ENCODE peak calls at places on chromosomes 2 and 18, in nine cellular contexts. J is GM23338, S is spleen, Y is K562, A is SK-N-SH, W is breast epithelium, Q is prostate gland, F is suprapubic skin, Z is HL-60. N is an unnamed sample.
A peak's percentile ranks its signal among the peaks of the same experiment; 100 is the strongest.

GRCh38 chr18:80166725-80167124 is 57.7 kb downstream of the ADNP2 start:
- DNase-seq in J (no peak), S (no peak), Y (no peak), A (no peak), W (no peak), Q (no peak), F (no peak), Z (no peak), N (no peak)

GRCh38 chr2:148528356-148529064 is 116.0 kb upstream of the EPC2 start:
- DNase-seq in J (no peak), S (no peak), Y (no peak), A (no peak), W (no peak), Q (no peak), F (no peak), Z (no peak), N (no peak)

GRCh38 chr2:23007836-23008235 is 377.1 kb upstream of the KLHL29 start:
- DNase-seq in J (no peak), S (no peak), Y (no peak), A (no peak), W (no peak), Q (no peak), F (no peak), Z (no peak), N (no peak)

GRCh38 chr2:39227628-39228412 is 15.9 kb downstream of the CDKL4 start:
- DNase-seq in J (peak; percentile 82), S (peak; percentile 96), Y (peak; percentile 86), A (peak; percentile 81), W (peak; percentile 45), Q (peak; percentile 85), F (peak; percentile 88), Z (peak; percentile 76), N (no peak)

GRCh38 chr2:85114586-85115330 is 18.4 kb upstream of the TCF7L1 start:
- DNase-seq in J (no peak), S (no peak), Y (no peak), A (no peak), W (no peak), Q (no peak), F (no peak), Z (no peak), N (no peak)

GRCh38 chr2:240337028-240337427 is 98.4 kb upstream of the GPC1 start:
- DNase-seq in J (no peak), S (no peak), Y (no peak), A (no peak), W (no peak), Q (no peak), F (peak; percentile 31), Z (no peak), N (no peak)

GRCh38 chr2:120236296-120236695 is 13.1 kb upstream of the TMEM185B start:
- DNase-seq in J (no peak), S (peak; percentile 68), Y (no peak), A (no peak), W (no peak), Q (no peak), F (peak; percentile 69), Z (no peak), N (no peak)

GRCh38 chr2:207239222-207239674 is 73.5 kb upstream of the KLF7 start:
- DNase-seq in J (no peak), S (no peak), Y (peak; percentile 45), A (no peak), W (peak; percentile 89), Q (peak; percentile 34), F (no peak), Z (peak; percentile 95), N (no peak)

GRCh38 chr2:238947920-238948710 is 100.2 kb downstream of the TWIST2 start:
- DNase-seq in J (peak; percentile 10), S (peak; percentile 60), Y (no peak), A (no peak), W (peak; percentile 13), Q (no peak), F (peak; percentile 83), Z (peak; percentile 13), N (peak; percentile 56)

GRCh38 chr2:9895669-9896068 is 52.4 kb downstream of the TAF1B start:
- DNase-seq in J (no peak), S (no peak), Y (no peak), A (no peak), W (no peak), Q (peak; percentile 74), F (no peak), Z (no peak), N (no peak)

GRCh38 chr2:192243488-192243887 is 48.8 kb upstream of the TMEFF2 start:
- DNase-seq in J (no peak), S (no peak), Y (no peak), A (no peak), W (no peak), Q (no peak), F (no peak), Z (no peak), N (no peak)

GRCh38 chr18:46096651-46097300 is 1.3 kb downstream of the ATP5F1A start:
- DNase-seq in J (no peak), S (no peak), Y (no peak), A (no peak), W (no peak), Q (no peak), F (no peak), Z (peak; percentile 25), N (no peak)

DNA sequence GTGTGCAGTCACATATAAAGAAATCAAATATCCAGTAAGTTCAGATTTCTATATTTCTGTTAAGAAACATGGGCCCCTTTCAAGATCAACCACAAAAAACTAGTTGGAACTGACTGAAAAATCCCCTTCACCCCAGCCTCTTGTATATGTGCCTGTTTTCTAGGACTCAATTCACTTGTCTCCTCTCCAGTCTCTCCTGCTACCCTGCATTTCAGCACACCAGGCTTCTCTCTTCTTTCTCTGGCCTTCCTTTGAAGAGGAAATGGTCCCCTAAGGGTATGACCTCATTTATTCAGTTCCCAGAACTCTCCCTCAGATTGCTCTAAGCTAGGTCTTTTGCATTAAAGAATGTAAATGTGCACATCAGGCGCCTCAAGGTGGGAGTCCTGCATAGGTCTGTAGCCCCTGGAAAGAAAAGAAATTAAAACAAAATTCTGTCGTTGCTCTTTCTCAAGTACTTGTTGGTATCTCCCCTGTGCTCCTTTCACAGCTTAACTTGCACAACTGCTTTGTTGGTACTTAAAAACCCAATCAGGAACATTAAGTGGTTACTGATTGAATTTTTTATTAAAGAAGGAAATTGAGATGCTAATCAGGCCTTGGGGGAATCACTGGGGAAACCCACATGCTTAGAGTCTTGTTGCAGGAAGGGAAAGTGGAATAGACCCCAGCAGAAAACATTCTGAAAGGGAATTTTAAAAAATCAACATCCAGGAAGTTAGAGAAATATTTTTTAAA is 278.4 kb downstream of the AGPS start:
- DNase-seq in J (peak; percentile 66), S (no peak), Y (no peak), A (no peak), W (no peak), Q (no peak), F (no peak), Z (no peak), N (no peak)
- H3K27me3 ChIP-seq in J (peaks cover 63% of the 10 kb centered on the region), S (no peaks in the 10 kb centered on the region), Y (no peaks in the 10 kb centered on the region), A (no peaks in the 10 kb centered on the region), W (no peaks in the 10 kb centered on the region), Q (no peaks in the 10 kb centered on the region), F (peaks cover 22% of the 10 kb centered on the region), Z (peaks cover 2% of the 10 kb centered on the region), N (peaks cover 3% of the 10 kb centered on the region)

GRCh38 chr2:74653985-74654882 is at the start of gene SEMA4F:
- DNase-seq in J (peak; percentile 99), S (peak; percentile 97), Y (peak; percentile 97), A (peak; percentile 99), W (peak; percentile 94), Q (peak; percentile 95), F (peak; percentile 96), Z (peak; percentile 94), N (peak; percentile 83)
- TF ChIP-seq POLR2AphosphoS5 in J (peak; percentile 91), S (peak; percentile 73), Y (no peak), A (peak; percentile 29), W (no peak), Q (peak; percentile 96), F (no peak), Z (no peak), N (no peak)

GRCh38 chr2:64326578-64327050 is 127.3 kb upstream of the LGALSL start:
- DNase-seq in J (no peak), S (no peak), Y (no peak), A (no peak), W (no peak), Q (no peak), F (no peak), Z (no peak), N (no peak)

GRCh38 chr2:64327129-64327509 is 126.8 kb upstream of the LGALSL start:
- DNase-seq in J (no peak), S (no peak), Y (no peak), A (no peak), W (no peak), Q (no peak), F (no peak), Z (no peak), N (no peak)

GRCh38 chr2:64329848-64330247 is 124.1 kb upstream of the LGALSL start:
- DNase-seq in J (no peak), S (no peak), Y (no peak), A (no peak), W (no peak), Q (no peak), F (peak; percentile 73), Z (no peak), N (no peak)

GRCh38 chr2:64327510-64328414 is 126.2 kb upstream of the LGALSL start:
- DNase-seq in J (peak; percentile 50), S (peak; percentile 89), Y (no peak), A (peak; percentile 65), W (no peak), Q (peak; percentile 62), F (peak; percentile 77), Z (peak; percentile 77), N (no peak)

DNA sequence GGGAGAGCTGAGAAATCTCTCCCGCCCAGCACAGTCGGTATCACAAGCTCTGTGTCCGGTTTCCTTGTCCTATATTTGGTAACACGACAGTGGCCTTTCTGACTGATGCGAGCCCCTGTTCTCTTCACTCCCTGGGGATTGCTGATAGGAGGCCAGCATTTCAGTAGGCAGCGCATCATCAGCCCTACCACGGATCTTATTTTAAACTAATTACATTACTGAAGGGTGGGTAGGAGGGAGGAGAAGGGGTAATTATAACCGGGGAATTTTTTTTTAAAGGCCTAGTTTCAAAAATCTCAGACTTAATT is 125.6 kb upstream of the LGALSL start:
- DNase-seq in J (no peak), S (no peak), Y (no peak), A (peak; percentile 18), W (no peak), Q (no peak), F (peak; percentile 43), Z (no peak), N (no peak)
- H3K27ac ChIP-seq in J (no peak overlapping the region), S (peak overlapping the region; percentile 40), Y (no peak overlapping the region), A (no peak overlapping the region), W (peak overlapping the region; percentile 5), Q (peak overlapping the region; percentile 51), F (peak overlapping the region; percentile 21), Z (no peak overlapping the region), N (no peak overlapping the region)

DNA sequence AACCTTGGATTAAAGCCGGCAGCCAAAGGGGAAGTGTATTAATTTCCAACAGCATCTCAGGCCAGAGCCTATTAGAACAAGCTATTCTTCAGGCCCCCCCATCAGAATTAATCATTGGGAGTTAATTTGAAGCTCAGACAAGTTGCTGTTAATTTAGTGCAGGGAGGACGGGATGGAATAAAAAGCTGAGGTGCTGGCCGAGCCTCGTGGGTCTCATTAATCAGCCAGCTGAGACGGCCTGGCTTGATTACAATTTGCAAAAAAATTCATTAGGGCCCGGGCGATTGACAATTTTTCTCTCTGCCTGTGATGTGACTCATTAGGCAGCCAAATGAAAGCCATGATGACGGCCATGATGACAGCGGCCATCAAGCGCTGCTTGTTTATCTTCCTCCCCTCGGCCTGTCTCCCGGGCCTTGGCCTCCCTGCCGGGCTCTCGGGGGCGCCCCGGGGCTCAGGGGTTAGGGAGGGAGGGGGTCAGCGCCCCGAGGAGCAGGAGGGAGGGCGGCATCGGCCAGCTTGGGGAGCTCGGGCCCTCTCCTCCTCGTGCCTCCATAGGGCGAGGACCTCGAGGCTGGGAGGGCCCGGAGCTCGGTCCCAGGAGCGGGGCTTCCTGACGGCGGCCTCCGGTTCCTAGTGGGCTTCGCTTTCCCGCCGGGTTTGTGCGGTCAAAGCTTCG is 5.2 kb downstream of the GBX2 start:
- DNase-seq in J (peak; percentile 50), S (peak; percentile 50), Y (no peak), A (no peak), W (no peak), Q (no peak), F (no peak), Z (no peak), N (no peak)
- H3K27me3 ChIP-seq in J (peaks cover 100% of the 10 kb centered on the region), S (peaks cover 84% of the 10 kb centered on the region), Y (peaks cover 3% of the 10 kb centered on the region), A (peaks cover 38% of the 10 kb centered on the region), W (peaks cover 83% of the 10 kb centered on the region), Q (peaks cover 46% of the 10 kb centered on the region), F (peaks cover 99% of the 10 kb centered on the region), Z (peaks cover 33% of the 10 kb centered on the region), N (no peaks in the 10 kb centered on the region)